ENCODE peak calls at places on chromosome 5, in four cellular contexts. N is sciatic nerve, H is AML-193, W is posterior cingulate gyrus. V is an unnamed sample.

GRCh38 chr5:134100283-134101011 is 14.0 kb upstream of the TCF7 start:
- DNase-seq in N (no peak), H (no peak), W (no peak), V (peak)

GRCh38 chr5:137146402-137146889 is 352.7 kb downstream of the SPOCK1 start:
- DNase-seq in N (no peak), H (no peak), W (peak), V (no peak)

GRCh38 chr5:132065351-132065937 is 5.0 kb downstream of the IL3 start:
- DNase-seq in N (no peak), H (peak), W (peak), V (peak)

GRCh38 chr5:88144219-88145040 is 124.2 kb downstream of the TMEM161B start:
- DNase-seq in N (no peak), H (no peak), W (peak), V (no peak)

GRCh38 chr5:26121343-26121742 is 917.0 kb downstream of the CDH9 start:
- DNase-seq in N (no peak), H (no peak), W (no peak), V (no peak)

GRCh38 chr5:178308541-178309092 is 76.0 kb upstream of the PHYKPL start:
- DNase-seq in N (peak), H (no peak), W (no peak), V (no peak)

GRCh38 chr5:179120951-179121666 is 60.9 kb downstream of the ZNF354C start:
- DNase-seq in N (no peak), H (no peak), W (no peak), V (no peak)

GRCh38 chr5:86909461-86909881 is 291.7 kb downstream of the COX7C start:
- DNase-seq in N (no peak), H (no peak), W (no peak), V (no peak)

GRCh38 chr5:102981957-102982635 is 137.8 kb downstream of the GIN1 start:
- DNase-seq in N (no peak), H (no peak), W (no peak), V (no peak)

GRCh38 chr5:36691993-36692392 is 85.6 kb downstream of the SLC1A3 start:
- DNase-seq in N (no peak), H (no peak), W (no peak), V (no peak)

GRCh38 chr5:38540348-38540747 is 16.1 kb downstream of the LIFR start:
- DNase-seq in N (no peak), H (no peak), W (peak), V (no peak)

GRCh38 chr5:177344891-177345290 is 6.6 kb downstream of the LMAN2 start:
- DNase-seq in N (no peak), H (no peak), W (no peak), V (no peak)

GRCh38 chr5:78501411-78502338 is 141.3 kb downstream of the SCAMP1 start:
- DNase-seq in N (no peak), H (peak), W (no peak), V (no peak)

GRCh38 chr5:14396071-14396470 is 185.5 kb upstream of the OTULINL start:
- DNase-seq in N (no peak), H (no peak), W (no peak), V (no peak)

GRCh38 chr5:139835656-139836055 is 40.0 kb downstream of the PSD2 start:
- DNase-seq in N (no peak), H (no peak), W (no peak), V (no peak)

GRCh38 chr5:139808481-139809330 is 13.1 kb downstream of the PSD2 start:
- DNase-seq in N (no peak), H (peak), W (no peak), V (no peak)

GRCh38 chr5:73115399-73116051 is 4.8 kb upstream of the TMEM171 start:
- DNase-seq in N (no peak), H (no peak), W (no peak), V (no peak)

GRCh38 chr5:114957384-114957783 is 212.3 kb downstream of the TRIM36 start:
- DNase-seq in N (no peak), H (no peak), W (peak), V (no peak)

GRCh38 chr5:7398596-7399260 is 2.8 kb downstream of the ADCY2 start:
- DNase-seq in N (no peak), H (no peak), W (no peak), V (no peak)

GRCh38 chr5:9622891-9623547 is 7.1 kb downstream of the TAS2R1 start:
- DNase-seq in N (no peak), H (no peak), W (no peak), V (no peak)

GRCh38 chr5:101278011-101278687 is 375.1 kb upstream of the ST8SIA4 start:
- DNase-seq in N (no peak), H (no peak), W (no peak), V (no peak)

GRCh38 chr5:89449392-89450148 is 566.6 kb upstream of the MEF2C start:
- DNase-seq in N (no peak), H (no peak), W (no peak), V (no peak)

GRCh38 chr5:14937277-14937676 is 65.7 kb upstream of the ANKH start:
- DNase-seq in N (no peak), H (no peak), W (no peak), V (no peak)

V was measured in GM12864.